ENCODE peak calls at places on chromosomes 12 and 14, in five cellular contexts. Z is hypothalamus, G is D341Med, U is prostate gland, K is T follicular helper cell. A is an unnamed sample.
A peak's percentile ranks its signal among the peaks of the same experiment; 100 is the strongest.

GRCh38 chr14:54671537-54671936 is 104.6 kb downstream of the SAMD4A start:
- DNase-seq in Z (no peak), G (no peak), U (no peak), K (no peak), A (no peak)

GRCh38 chr14:65015391-65015790 is 28.7 kb downstream of the FNTB start:
- DNase-seq in Z (peak; percentile 51), G (no peak), U (peak; percentile 31), K (no peak), A (no peak)

GRCh38 chr12:54033106-54033979 is 493 bp downstream of the HOXC5 start:
- DNase-seq in Z (no peak), G (no peak), U (peak; percentile 46), K (no peak), A (peak; percentile 43)

GRCh38 chr12:108800591-108800990 is 56.8 kb downstream of the SSH1 start:
- DNase-seq in Z (no peak), G (no peak), U (no peak), K (no peak), A (no peak)

GRCh38 chr12:25469861-25470260 is 83.2 kb downstream of the LMNTD1 start:
- DNase-seq in Z (no peak), G (no peak), U (no peak), K (no peak), A (no peak)

GRCh38 chr12:66176525-66176924 is 6.7 kb upstream of the TMBIM4 start:
- DNase-seq in Z (no peak), G (no peak), U (no peak), K (no peak), A (no peak)

GRCh38 chr12:49511410-49511809 is 27.4 kb upstream of the KCNH3 start:
- DNase-seq in Z (no peak), G (no peak), U (no peak), K (no peak), A (no peak)

GRCh38 chr12:45660330-45660729 is 69.2 kb upstream of the ARID2 start:
- DNase-seq in Z (no peak), G (no peak), U (no peak), K (no peak), A (no peak)

GRCh38 chr12:42921741-42922511 is 332.4 kb upstream of the PRICKLE1 start:
- DNase-seq in Z (no peak), G (no peak), U (peak; percentile 61), K (no peak), A (no peak)

GRCh38 chr12:14416658-14417057 is 51.2 kb downstream of the ATF7IP start:
- DNase-seq in Z (no peak), G (peak; percentile 60), U (no peak), K (peak; percentile 36), A (peak; percentile 24)

A was measured in NCI-H345.